ENCODE peak calls at places on chromosomes 13 and 19, in five cellular contexts. H is stimulated activated CD4-positive, alpha-beta T cell treated with anti-CD3 and anti-CD28 coated beads, Interleukin-2, amount 100 ng/mL, for 24 hours; Y is astrocyte of the spinal cord; I is left cardiac atrium; R is type B pancreatic cell. Q is an unnamed sample.

GRCh38 chr13:33229446-33230177 is 55.9 kb downstream of the STARD13 start:
- DNase-seq in R (no peak), I (no peak), Y (peak), H (no peak), Q (peak)

GRCh38 chr13:74466015-74466414 is 331.8 kb upstream of the KLF12 start:
- DNase-seq in I (no peak), R (no peak), H (no peak), Y (no peak), Q (no peak)

GRCh38 chr13:31556376-31556775 is 182.9 kb upstream of the RXFP2 start:
- DNase-seq in I (no peak), Y (peak), R (no peak), H (no peak), Q (no peak)

GRCh38 chr13:99383511-99383921 is 76.3 kb upstream of the GPR183 start:
- DNase-seq in H (no peak), I (no peak), R (no peak), Y (no peak), Q (no peak)

GRCh38 chr19:45508931-45509691 is 1.8 kb downstream of the VASP start:
- DNase-seq in R (no peak), H (no peak), I (peak), Y (peak), Q (no peak)

GRCh38 chr19:33302974-33303790 is 848 bp upstream of the CEBPA start:
- DNase-seq in Y (peak), H (no peak), I (peak), R (peak), Q (no peak)

GRCh38 chr19:9856609-9857008 is 21.5 kb downstream of the PIN1 start:
- DNase-seq in H (no peak), Y (no peak), I (no peak), R (no peak), Q (no peak)

GRCh38 chr19:38850976-38851621 is 1.3 kb upstream of the HNRNPL start:
- DNase-seq in Y (no peak), I (peak), H (peak), R (no peak), Q (no peak)

GRCh38 chr19:6100284-6100915 is 9.9 kb downstream of the RFX2 start:
- DNase-seq in Y (no peak), R (no peak), H (peak), I (no peak), Q (no peak)

GRCh38 chr13:106466691-106467405 is 68.6 kb downstream of the EFNB2 start:
- DNase-seq in Y (no peak), R (no peak), I (no peak), H (no peak), Q (no peak)

GRCh38 chr13:20301391-20302071 is 69.4 kb upstream of the GJB6 start:
- DNase-seq in Y (no peak), H (no peak), I (no peak), R (no peak), Q (no peak)

GRCh38 chr13:112079696-112080095 is 12.7 kb downstream of the SOX1 start:
- DNase-seq in H (no peak), Y (no peak), R (no peak), I (no peak), Q (no peak)